ENCODE peak calls at places on chromosomes 6 and 20, in eight cellular contexts. C, W, B, Z, G, L, O and E are unnamed samples.

GRCh38 chr20:55057779-55058415 is 582.5 kb downstream of the DOK5 start:
- DNase-seq in C (no peak), W (no peak), B (no peak), Z (no peak), G (no peak), L (no peak), O (no peak), E (no peak)

GRCh38 chr6:57226221-57226620 is 4.1 kb upstream of the RAB23 start:
- DNase-seq in C (no peak), W (no peak), B (no peak), Z (no peak), G (no peak), L (no peak), O (no peak), E (no peak)

GRCh38 chr6:140269766-140270165 is 895.3 kb upstream of the CITED2 start:
- DNase-seq in C (no peak), W (no peak), B (peak), Z (no peak), G (no peak), L (no peak), O (no peak), E (no peak)

GRCh38 chr6:150705392-150705791 is 105.7 kb downstream of the PLEKHG1 start:
- DNase-seq in C (no peak), W (no peak), B (no peak), Z (no peak), G (no peak), L (no peak), O (no peak), E (no peak)

GRCh38 chr6:31122803-31123706 is 2.8 kb upstream of the CDSN start:
- DNase-seq in C (no peak), W (peak), B (peak), Z (no peak), G (no peak), L (no peak), O (no peak), E (no peak)

GRCh38 chr20:54062812-54063280 is 7.5 kb downstream of the BCAS1 start:
- DNase-seq in C (peak), W (no peak), B (peak), Z (peak), G (no peak), L (peak), O (peak), E (no peak)

GRCh38 chr6:96943535-96943934 is 19.0 kb downstream of the KLHL32 start:
- DNase-seq in C (peak), W (no peak), B (no peak), Z (no peak), G (no peak), L (no peak), O (no peak), E (no peak)

GRCh38 chr20:13267231-13267630 is 46.2 kb downstream of the ISM1 start:
- DNase-seq in C (no peak), W (no peak), B (no peak), Z (no peak), G (no peak), L (no peak), O (no peak), E (no peak)

GRCh38 chr6:164693934-164694333 is 615.5 kb downstream of the C6orf118 start:
- DNase-seq in C (no peak), W (no peak), B (peak), Z (no peak), G (no peak), L (no peak), O (no peak), E (no peak)

GRCh38 chr6:156628805-156629204 is 148.4 kb upstream of the ARID1B start:
- DNase-seq in C (no peak), W (no peak), B (no peak), Z (no peak), G (no peak), L (no peak), O (no peak), E (no peak)